ENCODE peak calls at places on chromosomes 3 and 15, in four cellular contexts. F is HCT116, R is psoas muscle, W is astrocyte of the cerebellum. O is an unnamed sample.

GRCh38 chr3:152695810-152696209 is 139.1 kb upstream of the P2RY1 start:
- DNase-seq in F (no peak), R (no peak), W (no peak), O (no peak)

GRCh38 chr15:61157933-61158332 is 71.2 kb downstream of the RORA start:
- DNase-seq in F (no peak), R (peak), W (no peak), O (no peak)

GRCh38 chr3:8546609-8547008 is 45.0 kb downstream of the LMCD1 start:
- DNase-seq in F (no peak), R (no peak), W (no peak), O (no peak)

GRCh38 chr3:47803478-47804025 is 614 bp downstream of the DHX30 start:
- DNase-seq in F (no peak), R (no peak), W (no peak), O (no peak)

GRCh38 chr15:60389261-60390077 is 8.3 kb downstream of the ANXA2 start:
- DNase-seq in F (no peak), R (no peak), W (no peak), O (no peak)

GRCh38 chr3:61560452-61561373 is 658 bp upstream of the PTPRG start:
- DNase-seq in F (peak), R (peak), W (peak), O (peak)

GRCh38 chr15:73957276-73957675 is 31.0 kb downstream of the LOXL1 start:
- DNase-seq in F (no peak), R (no peak), W (no peak), O (no peak)

GRCh38 chr15:100627789-100628395 is 25.5 kb downstream of the ASB7 start:
- DNase-seq in F (peak), R (peak), W (peak), O (peak)

GRCh38 chr3:50573566-50574279 is 4.4 kb downstream of the HEMK1 start:
- DNase-seq in F (no peak), R (no peak), W (no peak), O (no peak)

GRCh38 chr15:42511010-42511396 is 15.6 kb downstream of the SNAP23 start:
- DNase-seq in F (no peak), R (no peak), W (no peak), O (no peak)

GRCh38 chr15:92162657-92163056 is 231.0 kb upstream of the ST8SIA2 start:
- DNase-seq in F (no peak), R (no peak), W (no peak), O (no peak)

GRCh38 chr3:48057521-48057920 is 41.3 kb upstream of the MAP4 start:
- DNase-seq in F (no peak), R (no peak), W (no peak), O (peak)

GRCh38 chr3:58026598-58026997 is 18.4 kb downstream of the FLNB start:
- DNase-seq in F (no peak), R (no peak), W (no peak), O (no peak)

GRCh38 chr3:31543375-31543774 is 10.7 kb downstream of the STT3B start:
- DNase-seq in F (no peak), R (no peak), W (no peak), O (no peak)

GRCh38 chr3:136802481-136802996 is 16.4 kb upstream of the SLC35G2 start:
- DNase-seq in F (peak), R (no peak), W (no peak), O (no peak)

GRCh38 chr3:97485206-97485605 is 279.4 kb upstream of the ARL6 start:
- DNase-seq in F (no peak), R (no peak), W (no peak), O (no peak)

DNA sequence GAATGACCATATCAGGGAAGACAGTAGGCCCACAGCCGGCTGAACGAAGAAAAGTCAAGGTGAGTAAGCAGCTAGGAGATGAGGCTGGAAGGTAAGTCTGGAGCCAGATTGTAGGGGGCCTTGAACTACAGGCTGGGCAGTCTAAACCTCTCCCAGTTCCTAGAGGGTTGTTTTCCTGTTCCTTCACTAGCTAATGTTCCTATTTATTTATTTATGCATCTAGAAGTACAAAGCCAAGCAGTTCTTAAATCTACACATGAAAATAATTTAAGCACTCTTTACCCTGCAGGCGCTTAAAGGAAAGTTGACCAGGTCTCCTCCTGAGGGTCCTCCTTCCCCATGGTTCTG is 3.7 kb downstream of the ACAA1 start:
- DNase-seq in F (no peak), R (no peak), W (no peak), O (no peak)
- H3K4me3 ChIP-seq in F (no peak), R (no peak), W (no peak), O (no peak)

DNA sequence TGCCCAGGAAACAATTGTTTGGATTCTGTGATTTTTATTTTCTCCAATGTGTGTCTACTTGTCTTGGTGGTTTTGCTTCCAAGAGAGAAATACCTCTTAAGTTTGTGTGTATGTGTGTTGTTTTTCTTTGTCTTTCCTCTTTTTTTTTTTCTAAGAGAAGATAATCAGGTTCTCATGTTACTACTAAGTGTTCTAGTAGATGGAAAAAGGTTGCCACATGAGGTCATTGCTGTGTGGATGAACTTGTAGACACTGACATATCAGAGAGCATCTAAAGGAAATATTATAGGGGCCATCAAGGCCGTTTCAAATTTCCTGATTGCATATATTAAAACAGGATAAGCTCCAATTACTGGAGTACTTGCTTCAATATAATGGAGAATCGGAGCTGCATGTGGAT is 747.4 kb downstream of the NR2F2 start:
- DNase-seq in F (no peak), R (no peak), W (no peak), O (no peak)
- TF ChIP-seq CTCF in F (no peak), R (no peak), W (no peak), O (no peak)

GRCh38 chr3:184132947-184133346 is 2.2 kb upstream of the EIF2B5 start:
- DNase-seq in F (no peak), R (no peak), W (no peak), O (no peak)

GRCh38 chr3:184133840-184134745 is 1.1 kb upstream of the EIF2B5 start:
- DNase-seq in F (peak), R (peak), W (no peak), O (peak)

GRCh38 chr3:184135911-184136260 is 728 bp downstream of the EIF2B5 start:
- DNase-seq in F (no peak), R (no peak), W (no peak), O (no peak)

GRCh38 chr3:184135149-184135910 is at the start of gene EIF2B5:
- DNase-seq in F (peak), R (peak), W (peak), O (peak)

GRCh38 chr3:184134746-184135148 is 411 bp upstream of the EIF2B5 start:
- DNase-seq in F (no peak), R (no peak), W (no peak), O (no peak)
- H3K4me3 ChIP-seq in F (peak), R (peak), W (peak), O (peak)

DNA sequence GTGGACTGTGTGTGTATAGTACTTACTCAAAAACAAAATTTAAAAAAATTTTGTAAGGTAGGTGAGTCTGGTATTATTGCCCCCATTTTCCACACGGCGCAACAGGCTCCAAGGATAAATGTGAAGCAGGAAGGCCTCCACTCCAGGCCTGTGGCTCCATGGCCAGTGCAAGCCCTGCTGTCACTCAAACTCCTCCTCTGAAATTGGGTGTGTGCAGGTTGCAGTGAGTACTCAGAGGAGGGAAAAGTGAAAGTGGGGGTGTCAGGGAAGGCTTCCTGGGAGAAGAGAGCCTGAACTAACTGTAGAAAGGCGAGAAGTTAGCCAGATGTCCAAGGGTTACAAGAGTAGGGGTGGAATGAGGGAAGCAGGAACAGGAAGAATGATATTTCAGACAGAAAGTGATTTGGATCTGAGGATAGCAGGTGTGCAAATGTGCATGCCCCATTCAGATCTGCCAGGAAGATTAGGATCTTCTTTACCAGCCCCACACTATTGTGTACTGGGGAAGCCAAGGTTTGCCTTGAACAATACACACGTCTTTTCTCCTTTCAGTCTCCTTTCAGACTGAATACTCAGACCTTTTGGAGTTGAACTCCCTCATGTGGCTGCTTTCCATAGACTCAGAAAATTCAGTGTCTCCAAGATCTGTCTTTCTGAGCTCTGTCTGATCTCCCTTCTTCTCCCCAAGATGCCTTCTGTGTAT is 48.7 kb upstream of the RYK start:
- DNase-seq in F (no peak), R (no peak), W (peak), O (no peak)
- TF ChIP-seq CTCF in F (no peak), R (no peak), W (peak), O (peak)

DNA sequence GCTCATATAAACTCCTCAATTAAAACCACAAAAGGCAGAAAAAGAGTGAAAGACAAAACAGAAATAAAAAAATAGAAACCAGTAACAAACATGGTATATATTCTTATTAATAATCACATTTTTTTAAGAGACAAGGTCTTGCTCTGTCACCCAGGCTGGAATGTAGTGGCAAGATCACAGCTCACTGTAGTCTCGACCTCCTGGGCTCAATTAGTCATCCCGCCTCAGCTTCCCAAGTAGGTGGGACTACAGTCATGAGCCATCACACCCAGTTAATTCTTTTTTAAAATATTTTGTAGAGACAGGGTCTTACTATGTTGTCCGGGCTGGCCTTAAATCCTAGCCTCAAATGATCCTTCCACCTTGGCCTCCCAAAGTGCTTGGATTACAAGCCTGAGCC is 37.1 kb downstream of the FAM240A start:
- DNase-seq in F (no peak), R (no peak), W (no peak), O (no peak)
- H3K4me3 ChIP-seq in F (no peak), R (no peak), W (no peak), O (no peak)

DNA sequence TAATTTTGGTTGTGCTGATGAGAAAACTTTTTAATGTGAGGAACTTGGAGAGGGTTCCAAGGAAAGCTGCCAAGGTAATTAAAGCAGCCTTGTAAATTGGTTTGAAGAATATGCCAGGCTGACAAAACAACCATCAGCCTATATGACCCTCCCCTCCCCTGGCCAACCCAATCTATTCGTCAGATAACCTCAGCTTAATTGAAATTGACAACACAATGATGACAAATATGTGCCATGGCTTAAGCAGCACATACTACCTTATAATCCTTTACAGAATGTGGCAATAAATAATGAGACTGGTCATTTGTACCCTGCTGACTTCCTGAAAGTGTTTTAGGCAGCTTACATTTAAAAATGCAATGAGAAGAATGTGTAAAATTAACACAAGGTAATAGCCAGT is 118.2 kb downstream of the EFHB start:
- DNase-seq in F (no peak), R (no peak), W (no peak), O (no peak)
- TF ChIP-seq CTCF in F (no peak), R (no peak), W (no peak), O (no peak)

DNA sequence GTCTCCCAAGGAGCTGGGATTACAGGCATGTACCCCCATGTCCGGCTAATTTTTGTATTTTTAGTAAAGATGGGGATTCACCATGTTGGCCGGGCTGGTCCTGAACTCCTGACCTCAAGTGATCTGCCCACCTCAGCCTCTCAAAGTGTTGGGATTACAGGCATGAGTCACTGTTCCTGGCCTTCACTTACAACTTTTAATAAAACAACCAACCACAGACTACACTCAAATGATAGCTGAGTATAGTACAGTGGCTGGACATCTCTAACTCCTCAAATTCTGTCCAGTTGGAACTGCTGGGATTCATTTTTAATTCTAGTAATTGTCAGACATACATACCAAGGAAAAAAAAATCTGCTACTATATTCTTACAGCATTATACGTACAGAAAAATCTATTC is 71.0 kb downstream of the PBRM1 start:
- DNase-seq in F (no peak), R (no peak), W (no peak), O (no peak)
- H3K4me3 ChIP-seq in F (no peak), R (no peak), W (no peak), O (no peak)

GRCh38 chr3:170220871-170221270 is 1.4 kb upstream of the PRKCI start:
- DNase-seq in F (no peak), R (no peak), W (no peak), O (no peak)

GRCh38 chr3:170226426-170226960 is 4.3 kb downstream of the PRKCI start:
- DNase-seq in F (no peak), R (no peak), W (no peak), O (no peak)

GRCh38 chr3:170225166-170225565 is 2.9 kb downstream of the PRKCI start:
- DNase-seq in F (no peak), R (no peak), W (no peak), O (no peak)

GRCh38 chr3:170221924-170222646 is at the start of gene PRKCI:
- DNase-seq in F (peak), R (peak), W (peak), O (peak)

GRCh38 chr3:170222647-170223541 is 670 bp downstream of the PRKCI start:
- DNase-seq in F (no peak), R (no peak), W (no peak), O (no peak)
- TF ChIP-seq CTCF in F (no peak), R (no peak), W (peak), O (no peak)

DNA sequence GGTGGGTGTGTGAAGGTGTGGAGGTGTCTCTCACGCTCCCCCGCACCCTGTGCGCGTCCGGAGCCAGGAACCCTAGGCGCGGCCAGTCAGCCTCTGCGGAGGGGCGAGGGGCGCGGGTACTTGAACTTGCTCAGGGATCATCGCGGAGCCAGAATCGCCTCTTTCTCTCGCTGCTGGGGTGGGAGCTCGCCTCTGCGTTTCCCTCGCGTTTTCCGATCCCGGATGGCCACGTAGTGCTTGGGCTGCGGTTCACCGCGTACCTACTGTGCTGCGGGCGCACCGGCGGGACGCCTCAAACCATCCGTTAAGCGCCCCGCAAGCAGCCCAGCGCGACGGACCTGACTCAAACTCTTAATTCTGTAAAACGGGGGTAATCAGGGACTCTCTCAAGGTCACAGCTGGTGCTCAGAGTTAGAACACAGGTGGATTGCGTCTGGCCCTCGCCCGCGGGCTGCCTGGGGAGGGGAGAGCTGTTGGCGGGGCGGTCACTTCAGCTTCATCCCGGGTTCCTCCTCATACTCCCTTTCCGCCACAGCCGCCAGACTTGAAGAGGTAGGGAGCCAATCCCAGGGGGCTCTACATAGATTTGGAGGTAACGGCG is 686 bp downstream of the MYRIP start:
- DNase-seq in F (no peak), R (no peak), W (no peak), O (no peak)
- H3K4me3 ChIP-seq in F (peak), R (peak), W (peak), O (peak)

GRCh38 chr3:172982731-172983364 is 158.2 kb downstream of the SPATA16 start:
- DNase-seq in F (peak), R (no peak), W (no peak), O (no peak)

GRCh38 chr3:172989373-172989772 is 151.7 kb downstream of the SPATA16 start:
- DNase-seq in F (no peak), R (no peak), W (no peak), O (no peak)

GRCh38 chr3:172991424-172991996 is 149.5 kb downstream of the SPATA16 start:
- DNase-seq in F (no peak), R (no peak), W (no peak), O (no peak)

GRCh38 chr3:172984938-172985337 is 156.1 kb downstream of the SPATA16 start:
- DNase-seq in F (no peak), R (no peak), W (no peak), O (no peak)

GRCh38 chr3:172987268-172987667 is 153.8 kb downstream of the SPATA16 start:
- DNase-seq in F (peak), R (no peak), W (no peak), O (no peak)
- TF ChIP-seq CTCF in F (peak), R (no peak), W (peak), O (peak)

O was measured in HFF-Myc.